ENCODE peak calls at places on chromosomes 7 and 10, in five cellular contexts. One of them, this sample, is unnamed.

GRCh38 chr7:80463272-80463920 is 48.5 kb downstream of the GNAT3 start:
- DNase-seq in Right ventricle myocardium inferior: no peak
- DNase-seq in HEK293T: no peak
- DNase-seq in astrocyte: no peak
- DNase-seq in neural crest cell: no peak
- DNase-seq in this sample: no peak

GRCh38 chr7:74002474-74003017 is 25.4 kb upstream of the ELN start:
- DNase-seq in Right ventricle myocardium inferior: peak; percentile 80
- DNase-seq in HEK293T: no peak
- DNase-seq in astrocyte: peak; percentile 81
- DNase-seq in neural crest cell: no peak
- DNase-seq in this sample: no peak

GRCh38 chr10:104589871-104590270 is 51.2 kb upstream of the SORCS3 start:
- DNase-seq in Right ventricle myocardium inferior: no peak
- DNase-seq in HEK293T: no peak
- DNase-seq in astrocyte: peak; percentile 65
- DNase-seq in neural crest cell: no peak
- DNase-seq in this sample: no peak

GRCh38 chr7:15323545-15323944 is 238.3 kb downstream of the AGMO start:
- DNase-seq in Right ventricle myocardium inferior: no peak
- DNase-seq in HEK293T: no peak
- DNase-seq in astrocyte: no peak
- DNase-seq in neural crest cell: no peak
- DNase-seq in this sample: no peak

GRCh38 chr7:116356979-116357378 is 142.6 kb upstream of the CAV2 start:
- DNase-seq in Right ventricle myocardium inferior: no peak
- DNase-seq in HEK293T: peak; percentile 28
- DNase-seq in astrocyte: peak; percentile 19
- DNase-seq in neural crest cell: no peak
- DNase-seq in this sample: no peak

GRCh38 chr7:149784251-149784608 is 10.8 kb upstream of the ZNF467 start:
- DNase-seq in Right ventricle myocardium inferior: no peak
- DNase-seq in HEK293T: no peak
- DNase-seq in astrocyte: no peak
- DNase-seq in neural crest cell: no peak
- DNase-seq in this sample: no peak

GRCh38 chr7:128699196-128699712 is 27.2 kb downstream of the GARIN1A start:
- DNase-seq in Right ventricle myocardium inferior: no peak
- DNase-seq in HEK293T: no peak
- DNase-seq in astrocyte: no peak
- DNase-seq in neural crest cell: no peak
- DNase-seq in this sample: no peak

GRCh38 chr10:58334817-58335305 is at the start of gene UBE2D1:
- DNase-seq in Right ventricle myocardium inferior: peak; percentile 96
- DNase-seq in HEK293T: peak; percentile 88
- DNase-seq in astrocyte: peak; percentile 54
- DNase-seq in neural crest cell: peak; percentile 71
- DNase-seq in this sample: peak; percentile 92

GRCh38 chr10:35751347-35751746 is 109.3 kb upstream of the FZD8 start:
- DNase-seq in Right ventricle myocardium inferior: no peak
- DNase-seq in HEK293T: no peak
- DNase-seq in astrocyte: no peak
- DNase-seq in neural crest cell: no peak
- DNase-seq in this sample: no peak

GRCh38 chr10:98790817-98791216 is 344.1 kb upstream of the HPS1 start:
- DNase-seq in Right ventricle myocardium inferior: no peak
- DNase-seq in HEK293T: peak; percentile 25
- DNase-seq in astrocyte: no peak
- DNase-seq in neural crest cell: no peak
- DNase-seq in this sample: peak; percentile 51

GRCh38 chr10:69786791-69787190 is 14.9 kb upstream of the COL13A1 start:
- DNase-seq in Right ventricle myocardium inferior: no peak
- DNase-seq in HEK293T: peak; percentile 27
- DNase-seq in astrocyte: no peak
- DNase-seq in neural crest cell: no peak
- DNase-seq in this sample: peak; percentile 59

GRCh38 chr7:90771281-90771680 is 175.2 kb downstream of the CDK14 start:
- DNase-seq in Right ventricle myocardium inferior: no peak
- DNase-seq in HEK293T: no peak
- DNase-seq in astrocyte: peak; percentile 58
- DNase-seq in neural crest cell: no peak
- DNase-seq in this sample: no peak

GRCh38 chr10:74906631-74907030 is 80.2 kb downstream of the KAT6B start:
- DNase-seq in Right ventricle myocardium inferior: no peak
- DNase-seq in HEK293T: no peak
- DNase-seq in astrocyte: no peak
- DNase-seq in neural crest cell: no peak
- DNase-seq in this sample: no peak

GRCh38 chr10:88743999-88744398 is 15.8 kb upstream of the LIPN start:
- DNase-seq in Right ventricle myocardium inferior: no peak
- DNase-seq in HEK293T: no peak
- DNase-seq in astrocyte: no peak
- DNase-seq in neural crest cell: no peak
- DNase-seq in this sample: no peak

GRCh38 chr10:107686095-107686494 is 521.6 kb upstream of the SORCS1 start:
- DNase-seq in Right ventricle myocardium inferior: peak; percentile 65
- DNase-seq in HEK293T: no peak
- DNase-seq in astrocyte: no peak
- DNase-seq in neural crest cell: no peak
- DNase-seq in this sample: no peak

GRCh38 chr10:89929282-89930026 is 228.1 kb downstream of the KIF20B start:
- DNase-seq in Right ventricle myocardium inferior: no peak
- DNase-seq in HEK293T: no peak
- DNase-seq in astrocyte: no peak
- DNase-seq in neural crest cell: no peak
- DNase-seq in this sample: no peak

GRCh38 chr10:17238445-17239275 is 10.6 kb downstream of the VIM start:
- DNase-seq in Right ventricle myocardium inferior: no peak
- DNase-seq in HEK293T: no peak
- DNase-seq in astrocyte: peak; percentile 83
- DNase-seq in neural crest cell: no peak
- DNase-seq in this sample: no peak

GRCh38 chr10:61847087-61847486 is 54.4 kb upstream of the ARID5B start:
- DNase-seq in Right ventricle myocardium inferior: no peak
- DNase-seq in HEK293T: no peak
- DNase-seq in astrocyte: no peak
- DNase-seq in neural crest cell: no peak
- DNase-seq in this sample: no peak

GRCh38 chr7:48052748-48053147 is 17.4 kb downstream of the C7orf57 start:
- DNase-seq in Right ventricle myocardium inferior: no peak
- DNase-seq in HEK293T: no peak
- DNase-seq in astrocyte: peak; percentile 82
- DNase-seq in neural crest cell: no peak
- DNase-seq in this sample: no peak

GRCh38 chr7:33901199-33901598 is 4.1 kb upstream of the BMPER start:
- DNase-seq in Right ventricle myocardium inferior: no peak
- DNase-seq in HEK293T: no peak
- DNase-seq in astrocyte: peak; percentile 52
- DNase-seq in neural crest cell: no peak
- DNase-seq in this sample: no peak

GRCh38 chr10:71210031-71210871 is 2.1 kb upstream of the UNC5B start:
- DNase-seq in Right ventricle myocardium inferior: no peak
- DNase-seq in HEK293T: no peak
- DNase-seq in astrocyte: no peak
- DNase-seq in neural crest cell: no peak
- DNase-seq in this sample: no peak

GRCh38 chr7:95473276-95473985 is 12.3 kb upstream of the ASB4 start:
- DNase-seq in Right ventricle myocardium inferior: no peak
- DNase-seq in HEK293T: no peak
- DNase-seq in astrocyte: no peak
- DNase-seq in neural crest cell: peak; percentile 9
- DNase-seq in this sample: no peak

GRCh38 chr7:116598278-116598677 is 73.4 kb downstream of the CAV1 start:
- DNase-seq in Right ventricle myocardium inferior: no peak
- DNase-seq in HEK293T: no peak
- DNase-seq in astrocyte: no peak
- DNase-seq in neural crest cell: no peak
- DNase-seq in this sample: peak; percentile 69

GRCh38 chr7:113608786-113609185 is 310.0 kb downstream of the PPP1R3A start:
- DNase-seq in Right ventricle myocardium inferior: no peak
- DNase-seq in HEK293T: no peak
- DNase-seq in astrocyte: peak; percentile 2
- DNase-seq in neural crest cell: no peak
- DNase-seq in this sample: no peak

GRCh38 chr7:52260046-52260665 is 775.3 kb upstream of the POM121L12 start:
- DNase-seq in Right ventricle myocardium inferior: no peak
- DNase-seq in HEK293T: no peak
- DNase-seq in astrocyte: no peak
- DNase-seq in neural crest cell: no peak
- DNase-seq in this sample: no peak

GRCh38 chr10:807163-807957 is 117.9 kb upstream of the DIP2C start:
- DNase-seq in Right ventricle myocardium inferior: no peak
- DNase-seq in HEK293T: no peak
- DNase-seq in astrocyte: no peak
- DNase-seq in neural crest cell: no peak
- DNase-seq in this sample: no peak

GRCh38 chr7:100545636-100546128 is 6.7 kb downstream of the AGFG2 start:
- DNase-seq in Right ventricle myocardium inferior: no peak
- DNase-seq in HEK293T: no peak
- DNase-seq in astrocyte: peak; percentile 86
- DNase-seq in neural crest cell: no peak
- DNase-seq in this sample: no peak

GRCh38 chr7:27167916-27168264 is 2.6 kb upstream of the HOXA9 start:
- DNase-seq in Right ventricle myocardium inferior: no peak
- DNase-seq in HEK293T: no peak
- DNase-seq in astrocyte: no peak
- DNase-seq in neural crest cell: no peak
- DNase-seq in this sample: no peak

This sample was measured in Karpas-422.